ENCODE peak calls at places on chromosomes 13 and 19, in six cellular contexts. I, G, A, H, K and J are unnamed samples.

GRCh38 chr13:113187263-113187669 is 21.2 kb downstream of the PCID2 start:
- DNase-seq in K (peak), I (no peak), H (peak), A (peak), G (no peak), J (peak)

GRCh38 chr13:26943748-26944147 is 183.2 kb upstream of the GPR12 start:
- DNase-seq in A (no peak), K (no peak), G (no peak), H (no peak), I (no peak), J (no peak)

GRCh38 chr13:102400619-102401125 is 1.2 kb downstream of the FGF14 start:
- DNase-seq in A (no peak), G (no peak), K (peak), H (peak), I (peak), J (no peak)

GRCh38 chr19:48292798-48293197 is 22.9 kb downstream of the ZNF114 start:
- DNase-seq in K (peak), A (no peak), H (no peak), G (no peak), I (no peak), J (no peak)

GRCh38 chr19:48308695-48309586 is 16.4 kb upstream of the EMP3 start:
- DNase-seq in K (peak), I (peak), G (peak), H (no peak), A (no peak), J (no peak)

GRCh38 chr13:74306496-74306895 is 172.3 kb upstream of the KLF12 start:
- DNase-seq in K (peak), I (no peak), H (no peak), G (no peak), A (no peak), J (no peak)

GRCh38 chr19:6452223-6452614 is 7.4 kb downstream of the SLC25A23 start:
- DNase-seq in K (no peak), A (no peak), I (no peak), H (no peak), G (no peak), J (no peak)

GRCh38 chr13:24683833-24684599 is 3.8 kb downstream of the ATP12A start:
- DNase-seq in K (peak), I (peak), H (peak), G (peak), A (no peak), J (no peak)

GRCh38 chr19:39212377-39212742 is 8.3 kb upstream of the SYCN start:
- DNase-seq in K (no peak), A (no peak), I (peak), G (peak), H (peak), J (no peak)

GRCh38 chr13:44819762-44820161 is 169.5 kb downstream of the NUFIP1 start:
- DNase-seq in K (peak), H (no peak), G (no peak), A (no peak), I (no peak), J (no peak)

GRCh38 chr19:15015946-15016542 is 33.2 kb upstream of the CASP14 start:
- DNase-seq in H (no peak), A (no peak), K (peak), G (no peak), I (no peak), J (no peak)

GRCh38 chr19:38263696-38264485 is 482 bp upstream of the SPINT2 start:
- DNase-seq in G (peak), H (peak), I (no peak), A (no peak), K (peak), J (peak)

GRCh38 chr13:78593652-78594494 is 9.5 kb downstream of the POU4F1 start:
- DNase-seq in G (no peak), A (no peak), K (no peak), H (peak), I (no peak), J (no peak)

GRCh38 chr13:48979892-48980291 is 4.2 kb downstream of the FNDC3A start:
- DNase-seq in G (peak), I (no peak), A (no peak), H (no peak), K (no peak), J (no peak)

GRCh38 chr13:43389573-43389972 is 366.2 kb downstream of the DNAJC15 start:
- DNase-seq in I (no peak), A (no peak), H (no peak), K (peak), G (no peak), J (no peak)

GRCh38 chr13:113567681-113568080 is 16.9 kb upstream of the TFDP1 start:
- DNase-seq in H (peak), G (no peak), I (no peak), K (no peak), A (no peak), J (no peak)

GRCh38 chr19:33047422-33047821 is 17.3 kb downstream of the RHPN2 start:
- DNase-seq in I (no peak), G (no peak), K (peak), A (no peak), H (peak), J (no peak)

GRCh38 chr13:102812616-102813287 is 13.8 kb downstream of the BIVM start:
- DNase-seq in A (no peak), I (no peak), H (no peak), K (peak), G (no peak), J (no peak)

GRCh38 chr19:54100560-54100959 is at the start of gene OSCAR:
- DNase-seq in G (peak), H (peak), I (no peak), K (peak), A (no peak), J (peak)

GRCh38 chr19:54095136-54095858 is 5.3 kb downstream of the OSCAR start:
- DNase-seq in I (no peak), H (peak), A (no peak), G (no peak), K (no peak), J (no peak)

GRCh38 chr19:54102421-54103169 is at the start of gene NDUFA3:
- DNase-seq in A (peak), K (peak), H (peak), G (peak), I (peak), J (peak)

GRCh38 chr19:54094601-54095000 is 6.0 kb downstream of the OSCAR start:
- DNase-seq in I (no peak), H (no peak), K (no peak), G (no peak), A (no peak), J (no peak)

GRCh38 chr19:54096642-54097106 is 3.9 kb downstream of the OSCAR start:
- DNase-seq in I (no peak), A (no peak), H (peak), K (peak), G (peak), J (no peak)
- TF ChIP-seq CTCF in I (no peak), A (no peak), H (no peak), K (peak), G (no peak), J (no peak)

GRCh38 chr13:65032825-65033224 is 2197.3 kb downstream of the PCDH9 start:
- DNase-seq in I (no peak), G (no peak), A (no peak), K (no peak), H (no peak), J (no peak)

GRCh38 chr13:65036999-65037398 is 2193.1 kb downstream of the PCDH9 start:
- DNase-seq in A (no peak), I (no peak), K (no peak), H (no peak), G (no peak), J (no peak)

GRCh38 chr13:65034266-65034665 is 2195.9 kb downstream of the PCDH9 start:
- DNase-seq in G (no peak), I (no peak), K (no peak), H (peak), A (no peak), J (no peak)
- TF ChIP-seq CTCF in G (no peak), I (no peak), K (no peak), H (no peak), A (no peak), J (no peak)

GRCh38 chr19:52034051-52034728 is 6.0 kb upstream of the ZNF614 start:
- DNase-seq in I (no peak), G (no peak), A (no peak), H (no peak), K (peak), J (no peak)

GRCh38 chr19:52039169-52039568 is 9.5 kb downstream of the ZNF432 start:
- DNase-seq in I (no peak), G (no peak), K (no peak), H (no peak), A (no peak), J (no peak)
- TF ChIP-seq CTCF in I (no peak), G (no peak), K (no peak), H (no peak), A (no peak), J (no peak)

GRCh38 chr19:4606921-4607678 is 32.2 kb upstream of the TNFAIP8L1 start:
- DNase-seq in A (no peak), K (no peak), I (peak), H (no peak), G (no peak), J (no peak)
- TF ChIP-seq CTCF in A (no peak), K (no peak), I (peak), H (no peak), G (no peak), J (no peak)

GRCh38 chr19:8363803-8364771 is at the start of gene ANGPTL4:
- DNase-seq in K (peak), G (peak), H (peak), A (peak), I (peak), J (no peak)
- TF ChIP-seq CTCF in K (peak), G (no peak), H (no peak), A (no peak), I (peak), J (no peak)

GRCh38 chr13:70729369-70729768 is 621.1 kb upstream of the KLHL1 start:
- DNase-seq in H (no peak), G (no peak), I (no peak), K (no peak), A (no peak), J (no peak)

GRCh38 chr13:70723732-70724131 is 615.5 kb upstream of the KLHL1 start:
- DNase-seq in H (no peak), A (no peak), G (no peak), K (no peak), I (no peak), J (no peak)
- TF ChIP-seq CTCF in H (no peak), A (no peak), G (no peak), K (no peak), I (peak), J (no peak)

DNA sequence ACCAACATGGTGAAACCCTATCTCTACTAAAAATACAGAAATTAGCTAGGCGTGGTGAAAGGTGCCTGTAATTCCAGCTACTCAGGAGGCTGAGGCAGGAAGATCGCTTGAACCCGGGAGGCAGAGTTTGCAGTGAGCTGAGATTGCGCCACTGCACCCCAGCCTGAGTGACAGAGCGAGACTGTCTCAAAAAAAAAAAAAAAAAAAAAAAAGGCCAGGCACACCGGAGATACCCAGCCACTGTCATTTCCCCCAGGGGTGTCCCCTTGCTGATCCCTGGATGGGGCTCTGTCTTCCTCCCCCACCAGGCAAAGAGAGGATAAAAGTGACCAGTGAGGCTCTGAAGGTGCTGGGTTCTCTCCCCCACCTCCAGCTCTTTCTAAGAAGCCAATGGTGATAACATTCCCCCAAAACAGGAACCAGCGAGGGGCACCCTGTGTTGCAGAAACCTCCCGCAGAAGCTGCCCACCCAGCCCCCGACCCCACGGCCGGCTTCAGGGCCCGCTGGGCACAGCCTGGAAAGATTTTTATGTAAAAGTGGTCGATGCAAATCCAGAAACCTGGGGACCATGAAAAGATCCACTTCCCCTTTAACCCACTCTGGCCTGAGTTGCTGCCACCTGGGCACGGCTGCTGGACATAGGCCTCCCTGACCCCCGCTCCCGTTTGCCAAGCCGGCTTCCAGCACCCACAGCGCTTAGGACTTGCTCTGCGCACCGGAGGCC is 61.3 kb upstream of the KLF2 start:
- DNase-seq in I (no peak), K (no peak), H (peak), A (no peak), G (peak), J (no peak)
- TF ChIP-seq CTCF in I (no peak), K (no peak), H (no peak), A (no peak), G (no peak), J (no peak)

GRCh38 chr19:19475845-19476828 is 39.2 kb downstream of the TSSK6 start:
- DNase-seq in A (no peak), H (peak), G (no peak), K (peak), I (peak), J (no peak)
- TF ChIP-seq CTCF in A (no peak), H (no peak), G (no peak), K (peak), I (peak), J (peak)

DNA sequence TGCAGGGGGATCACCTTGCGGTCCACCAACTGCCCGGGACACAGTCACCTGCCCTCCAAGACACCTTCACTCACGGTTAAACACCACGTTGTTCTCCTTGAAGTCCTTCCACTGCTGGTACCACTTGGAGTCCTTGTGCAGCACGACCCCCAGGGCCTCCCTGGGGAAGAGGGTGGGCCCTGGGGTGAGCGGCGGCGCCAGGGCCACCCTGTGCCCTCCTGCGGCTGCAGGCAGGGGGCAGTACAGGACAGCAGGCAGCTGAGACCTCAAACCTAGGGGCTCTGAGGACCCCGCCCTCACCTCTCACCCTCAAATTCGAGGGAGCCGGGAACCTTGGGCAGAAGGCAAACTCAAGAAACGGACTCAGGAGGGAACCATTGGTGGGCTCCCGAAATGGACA is 7.5 kb upstream of the CTXN1 start:
- DNase-seq in A (no peak), K (no peak), G (no peak), H (peak), I (no peak), J (no peak)
- TF ChIP-seq CTCF in A (no peak), K (peak), G (no peak), H (no peak), I (peak), J (peak)

DNA sequence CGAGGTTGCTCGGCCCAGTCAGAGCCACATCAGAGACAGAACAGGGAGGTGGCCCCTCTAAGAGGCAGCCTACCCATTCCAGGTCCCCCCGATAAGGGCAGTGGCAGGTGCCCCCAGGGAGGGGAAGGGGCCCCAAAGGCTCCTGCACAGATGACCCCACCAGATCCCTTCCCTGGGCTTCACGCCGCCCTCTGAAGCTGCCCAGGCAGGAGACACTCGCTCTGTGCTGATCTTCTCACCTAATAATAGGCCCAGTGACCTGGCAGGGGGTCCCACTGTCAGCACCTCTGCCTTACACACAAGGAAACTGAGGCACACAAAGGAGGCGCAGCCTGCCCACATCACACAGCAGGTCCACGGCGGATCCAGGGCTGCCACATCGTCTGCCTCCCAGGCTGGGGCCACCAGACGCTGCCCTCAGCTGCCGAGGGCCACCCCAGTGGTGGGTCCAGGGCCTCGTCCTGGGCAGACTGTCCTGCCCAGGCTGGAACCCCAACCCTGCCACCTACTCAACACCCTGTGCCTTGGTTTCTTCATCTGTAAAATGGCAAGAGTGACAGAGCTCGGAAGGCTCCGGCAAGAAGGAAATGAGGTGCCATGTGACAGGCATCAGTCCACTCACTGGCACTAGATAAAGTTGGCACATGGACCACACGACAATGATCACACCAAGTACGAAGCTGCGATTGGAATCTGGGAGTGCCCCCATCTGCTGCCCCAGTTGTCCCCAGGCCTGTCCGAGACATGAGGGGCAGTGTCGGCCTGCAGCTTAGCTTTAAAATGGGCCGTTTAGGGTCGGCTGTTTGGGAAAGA is 56.5 kb downstream of the KLF2 start:
- DNase-seq in I (no peak), A (no peak), H (no peak), K (no peak), G (no peak), J (peak)
- TF ChIP-seq CTCF in I (no peak), A (no peak), H (no peak), K (no peak), G (no peak), J (no peak)